ENCODE peak calls at places on chromosomes 2 and 18, in six cellular contexts. R is Caki2; N is foreskin fibroblast; X is T follicular helper cell; G is PC-3; E is stimulated activated CD4-positive, alpha-beta T cell treated with anti-CD3 and anti-CD28 coated beads, Interleukin-15, amount 100 ng/mL, for 48 hours. W is an unnamed sample.

GRCh38 chr18:22860807-22861206 is 72.3 kb upstream of the RBBP8 start:
- DNase-seq in X (no peak), R (no peak), G (no peak), N (no peak), E (no peak), W (no peak)

GRCh38 chr2:9232166-9232479 is 25.5 kb downstream of the ASAP2 start:
- DNase-seq in X (no peak), E (no peak), G (no peak), N (no peak), R (no peak), W (no peak)

GRCh38 chr2:173590278-173590811 is 235.7 kb downstream of the CDCA7 start:
- DNase-seq in X (no peak), E (no peak), G (peak; percentile 98), R (peak; percentile 95), N (peak; percentile 99), W (peak; percentile 95)

GRCh38 chr2:129909648-129910418 is 69.6 kb upstream of the RAB6C start:
- DNase-seq in E (no peak), N (no peak), R (no peak), X (no peak), G (no peak), W (no peak)

GRCh38 chr18:65436430-65436829 is 314.4 kb upstream of the CDH7 start:
- DNase-seq in X (no peak), E (no peak), N (no peak), R (no peak), G (no peak), W (no peak)

GRCh38 chr2:39739386-39739785 is 39.7 kb downstream of the THUMPD2 start:
- DNase-seq in R (no peak), X (no peak), E (no peak), N (no peak), G (no peak), W (no peak)

GRCh38 chr2:181552808-181553207 is 95.6 kb downstream of the ITGA4 start:
- DNase-seq in N (peak; percentile 38), E (no peak), R (no peak), G (peak; percentile 95), X (no peak), W (no peak)

GRCh38 chr2:151996243-151997003 is 102.4 kb downstream of the CACNB4 start:
- DNase-seq in N (no peak), R (no peak), X (no peak), E (no peak), G (no peak), W (no peak)

GRCh38 chr2:217610411-217610814 is 392.4 kb downstream of the TNS1 start:
- DNase-seq in N (no peak), E (peak; percentile 51), X (peak; percentile 15), G (no peak), R (no peak), W (no peak)

GRCh38 chr2:242011516-242011915 is 142.0 kb downstream of the RTP5 start:
- DNase-seq in E (no peak), G (no peak), R (no peak), X (no peak), N (no peak), W (no peak)

GRCh38 chr2:11419781-11420180 is 46.2 kb downstream of the E2F6 start:
- DNase-seq in X (no peak), G (no peak), N (peak; percentile 61), R (no peak), E (no peak), W (peak; percentile 27)

GRCh38 chr18:21980744-21981143 is 188.6 kb upstream of the GATA6 start:
- DNase-seq in R (peak; percentile 17), X (no peak), E (no peak), N (no peak), G (no peak), W (no peak)

GRCh38 chr2:113770929-113771328 is 14.5 kb upstream of the SLC35F5 start:
- DNase-seq in G (no peak), X (no peak), R (peak; percentile 18), E (no peak), N (no peak), W (no peak)

GRCh38 chr2:108927936-108928659 is 60.9 kb downstream of the EDAR start:
- DNase-seq in X (peak; percentile 10), N (peak; percentile 49), R (peak; percentile 43), E (peak; percentile 13), G (peak; percentile 72), W (peak; percentile 46)

GRCh38 chr2:112836695-112837117 is at the start of gene IL1B:
- DNase-seq in G (peak; percentile 95), X (no peak), E (no peak), N (peak; percentile 50), R (no peak), W (peak; percentile 81)

GRCh38 chr2:205995260-205995659 is 90.7 kb downstream of the INO80D start:
- DNase-seq in R (no peak), G (peak; percentile 15), X (no peak), E (no peak), N (no peak), W (no peak)

GRCh38 chr2:168116448-168116847 is 130.9 kb downstream of the STK39 start:
- DNase-seq in X (no peak), R (no peak), E (no peak), N (no peak), G (no peak), W (peak; percentile 20)

GRCh38 chr2:85502720-85503119 is 36.2 kb upstream of the MAT2A start:
- DNase-seq in G (no peak), E (no peak), N (no peak), X (no peak), R (no peak), W (no peak)

GRCh38 chr18:76464281-76465259 is 30.5 kb downstream of the ZNF516 start:
- DNase-seq in G (no peak), N (no peak), E (no peak), X (no peak), R (no peak), W (no peak)

GRCh38 chr18:45291616-45292612 is 323.4 kb upstream of the SLC14A2 start:
- DNase-seq in N (no peak), R (no peak), X (no peak), G (no peak), E (no peak), W (peak; percentile 54)

GRCh38 chr2:211867845-211868361 is 670.7 kb downstream of the ERBB4 start:
- DNase-seq in G (peak; percentile 54), R (peak; percentile 6), X (no peak), E (no peak), N (peak; percentile 15), W (no peak)

GRCh38 chr2:45168731-45169338 is 159.6 kb upstream of the SIX2 start:
- DNase-seq in X (no peak), R (peak; percentile 73), G (peak; percentile 61), N (no peak), E (no peak), W (no peak)

GRCh38 chr2:70746076-70746475 is 21.9 kb downstream of the ADD2 start:
- DNase-seq in E (no peak), X (no peak), G (no peak), R (no peak), N (no peak), W (no peak)

GRCh38 chr18:49020129-49020528 is 69.4 kb upstream of the SMAD7 start:
- DNase-seq in X (no peak), N (no peak), G (no peak), R (no peak), E (no peak), W (no peak)

GRCh38 chr2:216210711-216211131 is 101.6 kb downstream of the XRCC5 start:
- DNase-seq in N (no peak), E (no peak), X (no peak), R (no peak), G (no peak), W (no peak)

GRCh38 chr2:24913896-24914295 is 6.1 kb downstream of the ADCY3 start:
- DNase-seq in X (no peak), E (no peak), N (no peak), G (no peak), R (no peak), W (no peak)

GRCh38 chr2:70070557-70071268 is 16.6 kb upstream of the PCBP1 start:
- DNase-seq in N (peak; percentile 74), G (peak; percentile 83), R (peak; percentile 76), X (peak; percentile 38), E (no peak), W (peak; percentile 82)

GRCh38 chr18:48680339-48680738 is 141.5 kb downstream of the CTIF start:
- DNase-seq in R (no peak), G (no peak), N (no peak), X (no peak), E (no peak), W (no peak)

GRCh38 chr2:172821370-172822338 is 86.0 kb downstream of the RAPGEF4 start:
- DNase-seq in E (no peak), N (no peak), R (no peak), G (no peak), X (no peak), W (no peak)

GRCh38 chr2:19688059-19688458 is 213.7 kb downstream of the TTC32 start:
- DNase-seq in G (no peak), X (no peak), N (no peak), R (no peak), E (no peak), W (no peak)

GRCh38 chr2:10120938-10121574 is 1.5 kb upstream of the RRM2 start:
- DNase-seq in G (peak; percentile 56), N (no peak), X (no peak), R (peak; percentile 88), E (no peak), W (no peak)

GRCh38 chr2:8636041-8636491 is 45.8 kb upstream of the ID2 start:
- DNase-seq in X (no peak), R (no peak), G (no peak), N (no peak), E (no peak), W (no peak)

GRCh38 chr2:34815052-34815741 is 1216.1 kb upstream of the FAM98A start:
- DNase-seq in R (no peak), N (no peak), E (no peak), G (no peak), X (no peak), W (no peak)

GRCh38 chr2:167388497-167388896 is 500.2 kb downstream of the XIRP2 start:
- DNase-seq in R (no peak), E (no peak), N (no peak), X (no peak), G (no peak), W (no peak)

GRCh38 chr2:177338177-177338721 is 54.3 kb upstream of the AGPS start:
- DNase-seq in X (no peak), R (peak; percentile 83), E (no peak), N (peak; percentile 69), G (peak; percentile 88), W (peak; percentile 67)

GRCh38 chr2:43524180-43524965 is 71.5 kb downstream of the THADA start:
- DNase-seq in G (peak; percentile 32), N (peak; percentile 28), X (no peak), E (no peak), R (no peak), W (no peak)

W was measured in brain microvascular endothelial cell.